ENCODE peak calls at places on chromosome 17, in six cellular contexts. One of them, this sample, is unnamed.

GRCh38 chr17:18378205-18378505 is 577 bp downstream of the EVPLL start:
- DNase-seq in ovary: no peak
- DNase-seq in lung: no peak
- DNase-seq in esophagus squamous epithelium: no peak
- DNase-seq in PC-3: no peak
- DNase-seq in neural progenitor cell: no peak
- DNase-seq in this sample: no peak

GRCh38 chr17:48412841-48413240 is 17.2 kb downstream of the SKAP1 start:
- DNase-seq in ovary: no peak
- DNase-seq in lung: no peak
- DNase-seq in esophagus squamous epithelium: no peak
- DNase-seq in PC-3: no peak
- DNase-seq in neural progenitor cell: no peak
- DNase-seq in this sample: no peak

GRCh38 chr17:45719335-45720071 is 64.6 kb upstream of the CRHR1 start:
- DNase-seq in ovary: no peak
- DNase-seq in lung: no peak
- DNase-seq in esophagus squamous epithelium: no peak
- DNase-seq in PC-3: peak; percentile 97
- DNase-seq in neural progenitor cell: peak; percentile 54
- DNase-seq in this sample: no peak

GRCh38 chr17:36198831-36199465 is 2.4 kb upstream of the CCL3L1 start:
- DNase-seq in ovary: no peak
- DNase-seq in lung: no peak
- DNase-seq in esophagus squamous epithelium: no peak
- DNase-seq in PC-3: no peak
- DNase-seq in neural progenitor cell: no peak
- DNase-seq in this sample: no peak

GRCh38 chr17:49576121-49576905 is 642 bp downstream of the NXPH3 start:
- DNase-seq in ovary: peak; percentile 67
- DNase-seq in lung: no peak
- DNase-seq in esophagus squamous epithelium: no peak
- DNase-seq in PC-3: peak; percentile 36
- DNase-seq in neural progenitor cell: peak; percentile 85
- DNase-seq in this sample: no peak

GRCh38 chr17:76872221-76872873 is 4.1 kb downstream of the MGAT5B start:
- DNase-seq in ovary: no peak
- DNase-seq in lung: no peak
- DNase-seq in esophagus squamous epithelium: no peak
- DNase-seq in PC-3: peak; percentile 98
- DNase-seq in neural progenitor cell: no peak
- DNase-seq in this sample: no peak

GRCh38 chr17:44348234-44348987 is 3.3 kb downstream of the GRN start:
- DNase-seq in ovary: no peak
- DNase-seq in lung: no peak
- DNase-seq in esophagus squamous epithelium: no peak
- DNase-seq in PC-3: no peak
- DNase-seq in neural progenitor cell: no peak
- DNase-seq in this sample: peak; percentile 72

GRCh38 chr17:48571024-48571818 is 6.9 kb downstream of the HOXB4 start:
- DNase-seq in ovary: no peak
- DNase-seq in lung: no peak
- DNase-seq in esophagus squamous epithelium: no peak
- DNase-seq in PC-3: no peak
- DNase-seq in neural progenitor cell: no peak
- DNase-seq in this sample: no peak

GRCh38 chr17:50841949-50842354 is 6.6 kb downstream of the WFIKKN2 start:
- DNase-seq in ovary: peak; percentile 85
- DNase-seq in lung: peak; percentile 59
- DNase-seq in esophagus squamous epithelium: no peak
- DNase-seq in PC-3: peak; percentile 88
- DNase-seq in neural progenitor cell: peak; percentile 81
- DNase-seq in this sample: peak; percentile 72

GRCh38 chr17:18166894-18167293 is 16.7 kb upstream of the ALKBH5 start:
- DNase-seq in ovary: no peak
- DNase-seq in lung: no peak
- DNase-seq in esophagus squamous epithelium: no peak
- DNase-seq in PC-3: peak; percentile 45
- DNase-seq in neural progenitor cell: no peak
- DNase-seq in this sample: no peak

GRCh38 chr17:6713130-6713917 is at the start of gene SLC13A5:
- DNase-seq in ovary: peak; percentile 54
- DNase-seq in lung: no peak
- DNase-seq in esophagus squamous epithelium: no peak
- DNase-seq in PC-3: no peak
- DNase-seq in neural progenitor cell: peak; percentile 93
- DNase-seq in this sample: peak; percentile 5

GRCh38 chr17:8451937-8452614 is 16.4 kb downstream of the NDEL1 start:
- DNase-seq in ovary: no peak
- DNase-seq in lung: no peak
- DNase-seq in esophagus squamous epithelium: no peak
- DNase-seq in PC-3: no peak
- DNase-seq in neural progenitor cell: no peak
- DNase-seq in this sample: no peak

GRCh38 chr17:47318197-47318918 is 5.4 kb upstream of the EFCAB13 start:
- DNase-seq in ovary: no peak
- DNase-seq in lung: no peak
- DNase-seq in esophagus squamous epithelium: no peak
- DNase-seq in PC-3: no peak
- DNase-seq in neural progenitor cell: no peak
- DNase-seq in this sample: no peak

GRCh38 chr17:35731239-35731931 is at the start of gene RASL10B:
- DNase-seq in ovary: peak; percentile 75
- DNase-seq in lung: no peak
- DNase-seq in esophagus squamous epithelium: no peak
- DNase-seq in PC-3: no peak
- DNase-seq in neural progenitor cell: peak; percentile 85
- DNase-seq in this sample: peak; percentile 60

GRCh38 chr17:45743626-45744326 is 40.3 kb upstream of the CRHR1 start:
- DNase-seq in ovary: no peak
- DNase-seq in lung: no peak
- DNase-seq in esophagus squamous epithelium: no peak
- DNase-seq in PC-3: no peak
- DNase-seq in neural progenitor cell: no peak
- DNase-seq in this sample: no peak

GRCh38 chr17:28372945-28373274 is 1.4 kb downstream of the SARM1 start:
- DNase-seq in ovary: no peak
- DNase-seq in lung: no peak
- DNase-seq in esophagus squamous epithelium: no peak
- DNase-seq in PC-3: no peak
- DNase-seq in neural progenitor cell: no peak
- DNase-seq in this sample: no peak

GRCh38 chr17:19718041-19718612 is 1.7 kb upstream of the SLC47A2 start:
- DNase-seq in ovary: no peak
- DNase-seq in lung: no peak
- DNase-seq in esophagus squamous epithelium: no peak
- DNase-seq in PC-3: no peak
- DNase-seq in neural progenitor cell: peak; percentile 42
- DNase-seq in this sample: no peak

GRCh38 chr17:19719365-19720209 is 3.2 kb upstream of the SLC47A2 start:
- DNase-seq in ovary: no peak
- DNase-seq in lung: no peak
- DNase-seq in esophagus squamous epithelium: no peak
- DNase-seq in PC-3: peak; percentile 91
- DNase-seq in neural progenitor cell: no peak
- DNase-seq in this sample: no peak

GRCh38 chr17:19720210-19720475 is 3.8 kb upstream of the SLC47A2 start:
- DNase-seq in ovary: no peak
- DNase-seq in lung: no peak
- DNase-seq in esophagus squamous epithelium: no peak
- DNase-seq in PC-3: no peak
- DNase-seq in neural progenitor cell: no peak
- DNase-seq in this sample: no peak

GRCh38 chr17:19717411-19717908 is 1.1 kb upstream of the SLC47A2 start:
- DNase-seq in ovary: no peak
- DNase-seq in lung: no peak
- DNase-seq in esophagus squamous epithelium: no peak
- DNase-seq in PC-3: no peak
- DNase-seq in neural progenitor cell: no peak
- DNase-seq in this sample: no peak

DNA sequence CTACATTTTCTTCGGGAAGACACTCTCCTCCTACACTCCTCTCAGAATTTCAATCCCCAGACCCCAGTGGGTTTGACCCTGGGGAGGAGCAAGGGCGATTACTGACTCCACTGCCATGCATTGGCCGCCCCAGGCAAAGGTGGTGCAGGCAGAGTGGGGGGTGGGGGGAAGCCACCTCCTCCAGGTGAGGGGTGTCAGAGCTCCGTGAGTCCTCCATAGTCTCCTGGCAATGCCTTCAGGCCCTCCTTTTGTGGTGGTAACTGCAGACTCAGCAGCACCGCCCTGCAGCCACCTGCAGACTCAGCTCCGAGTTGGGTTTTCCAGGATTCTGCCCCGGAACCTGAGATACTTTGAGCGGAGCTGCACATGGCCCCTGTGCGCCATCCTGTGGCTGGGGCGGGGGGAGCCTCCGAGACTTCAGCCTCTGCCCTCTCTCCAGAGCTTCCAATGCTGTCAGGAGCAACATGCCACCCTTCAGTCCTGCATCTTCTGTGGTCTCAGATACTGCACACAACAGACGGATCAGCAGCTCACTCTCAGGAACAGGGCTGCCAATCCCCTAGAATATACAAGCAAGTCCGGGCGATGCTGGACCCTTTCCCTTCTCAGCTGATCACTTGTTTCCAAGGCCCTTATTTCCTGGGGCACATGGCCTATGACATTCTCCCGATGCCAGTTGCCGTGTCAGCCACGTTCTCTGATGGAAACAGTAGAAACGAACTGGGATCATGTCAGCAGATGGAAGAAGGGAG is 2.4 kb upstream of the SLC47A2 start:
- DNase-seq in ovary: no peak
- DNase-seq in lung: no peak
- DNase-seq in esophagus squamous epithelium: no peak
- DNase-seq in PC-3: peak; percentile 53
- DNase-seq in neural progenitor cell: no peak
- DNase-seq in this sample: no peak
- H3K4me1 ChIP-seq in ovary: peaks cover 9% of the 10 kb centered on the region
- H3K4me1 ChIP-seq in lung: no peaks in the 10 kb centered on the region
- H3K4me1 ChIP-seq in esophagus squamous epithelium: peaks cover 43% of the 10 kb centered on the region
- H3K4me1 ChIP-seq in PC-3: peaks cover 27% of the 10 kb centered on the region
- H3K4me1 ChIP-seq in neural progenitor cell: peaks cover 25% of the 10 kb centered on the region
- H3K4me1 ChIP-seq in this sample: peaks cover 10% of the 10 kb centered on the region

GRCh38 chr17:19781488-19782458 is 33.7 kb upstream of the ALDH3A1 start:
- DNase-seq in ovary: no peak
- DNase-seq in lung: no peak
- DNase-seq in esophagus squamous epithelium: no peak
- DNase-seq in PC-3: peak; percentile 25
- DNase-seq in neural progenitor cell: no peak
- DNase-seq in this sample: no peak

GRCh38 chr17:19787733-19788357 is 39.7 kb upstream of the ALDH3A1 start:
- DNase-seq in ovary: no peak
- DNase-seq in lung: no peak
- DNase-seq in esophagus squamous epithelium: no peak
- DNase-seq in PC-3: no peak
- DNase-seq in neural progenitor cell: no peak
- DNase-seq in this sample: no peak

GRCh38 chr17:19780846-19781245 is 32.7 kb upstream of the ALDH3A1 start:
- DNase-seq in ovary: no peak
- DNase-seq in lung: no peak
- DNase-seq in esophagus squamous epithelium: no peak
- DNase-seq in PC-3: no peak
- DNase-seq in neural progenitor cell: no peak
- DNase-seq in this sample: no peak

GRCh38 chr17:19785854-19786253 is 37.8 kb upstream of the ALDH3A1 start:
- DNase-seq in ovary: no peak
- DNase-seq in lung: no peak
- DNase-seq in esophagus squamous epithelium: no peak
- DNase-seq in PC-3: peak; percentile 28
- DNase-seq in neural progenitor cell: no peak
- DNase-seq in this sample: no peak
- H3K4me1 ChIP-seq in ovary: peaks cover 2% of the 10 kb centered on the region
- H3K4me1 ChIP-seq in lung: no peaks in the 10 kb centered on the region
- H3K4me1 ChIP-seq in esophagus squamous epithelium: peaks cover 16% of the 10 kb centered on the region
- H3K4me1 ChIP-seq in PC-3: no peaks in the 10 kb centered on the region
- H3K4me1 ChIP-seq in neural progenitor cell: no peaks in the 10 kb centered on the region
- H3K4me1 ChIP-seq in this sample: no peaks in the 10 kb centered on the region

DNA sequence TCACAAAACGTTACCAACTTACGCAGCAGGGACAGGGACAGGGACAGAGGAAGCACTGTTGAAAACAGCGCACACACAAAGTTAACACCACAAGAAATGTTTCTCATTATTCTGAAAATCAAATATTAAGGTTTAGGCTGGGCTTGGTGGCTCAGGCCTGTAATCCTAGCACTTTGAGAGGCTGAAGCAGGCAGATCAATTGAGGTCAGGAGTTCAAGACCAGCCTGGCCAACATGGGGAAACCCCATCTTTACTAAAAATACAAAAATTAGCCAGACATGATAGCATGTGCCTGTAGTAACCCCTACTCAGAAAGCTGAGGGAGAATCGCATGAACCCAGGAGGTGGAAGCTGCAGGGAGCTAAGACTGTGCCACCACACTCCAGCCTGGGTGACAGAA is 4.2 kb downstream of the CYTH1 start:
- DNase-seq in ovary: no peak
- DNase-seq in lung: no peak
- DNase-seq in esophagus squamous epithelium: no peak
- DNase-seq in PC-3: no peak
- DNase-seq in neural progenitor cell: no peak
- DNase-seq in this sample: no peak
- H3K4me1 ChIP-seq in ovary: peaks cover 3% of the 10 kb centered on the region
- H3K4me1 ChIP-seq in lung: peaks cover 9% of the 10 kb centered on the region
- H3K4me1 ChIP-seq in esophagus squamous epithelium: peaks cover 44% of the 10 kb centered on the region
- H3K4me1 ChIP-seq in PC-3: peaks cover 13% of the 10 kb centered on the region
- H3K4me1 ChIP-seq in neural progenitor cell: peaks cover 12% of the 10 kb centered on the region
- H3K4me1 ChIP-seq in this sample: no peaks in the 10 kb centered on the region

GRCh38 chr17:77877674-77878355 is 80.7 kb upstream of the TNRC6C start:
- DNase-seq in ovary: no peak
- DNase-seq in lung: no peak
- DNase-seq in esophagus squamous epithelium: no peak
- DNase-seq in PC-3: no peak
- DNase-seq in neural progenitor cell: no peak
- DNase-seq in this sample: no peak
- H3K4me1 ChIP-seq in ovary: no peaks in the 10 kb centered on the region
- H3K4me1 ChIP-seq in lung: no peaks in the 10 kb centered on the region
- H3K4me1 ChIP-seq in esophagus squamous epithelium: peaks cover 21% of the 10 kb centered on the region
- H3K4me1 ChIP-seq in PC-3: no peaks in the 10 kb centered on the region
- H3K4me1 ChIP-seq in neural progenitor cell: peaks cover 22% of the 10 kb centered on the region
- H3K4me1 ChIP-seq in this sample: no peaks in the 10 kb centered on the region

DNA sequence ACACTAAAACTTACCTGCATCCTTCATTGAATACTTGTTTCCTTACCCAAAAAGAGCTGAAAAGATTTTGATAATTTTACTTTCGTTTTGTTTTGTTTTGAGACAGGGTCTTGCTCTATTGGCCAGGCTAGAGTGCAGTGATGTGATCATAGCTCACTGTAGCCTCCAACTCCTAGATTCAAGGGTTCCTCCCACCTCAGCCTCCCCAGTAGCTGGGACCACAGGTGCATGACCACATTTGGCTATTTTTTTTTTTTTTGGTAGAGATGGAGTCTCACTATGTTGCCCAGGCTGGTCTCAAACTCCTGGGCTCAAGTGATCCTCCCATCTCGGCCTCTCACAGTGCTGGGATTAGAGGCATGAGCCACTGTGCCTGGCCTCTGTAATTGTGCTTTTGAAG is 10.0 kb upstream of the TCAP start:
- DNase-seq in ovary: no peak
- DNase-seq in lung: no peak
- DNase-seq in esophagus squamous epithelium: no peak
- DNase-seq in PC-3: no peak
- DNase-seq in neural progenitor cell: no peak
- DNase-seq in this sample: no peak
- H3K4me1 ChIP-seq in ovary: peaks cover 11% of the 10 kb centered on the region
- H3K4me1 ChIP-seq in lung: no peaks in the 10 kb centered on the region
- H3K4me1 ChIP-seq in esophagus squamous epithelium: peaks cover 19% of the 10 kb centered on the region
- H3K4me1 ChIP-seq in PC-3: no peaks in the 10 kb centered on the region
- H3K4me1 ChIP-seq in neural progenitor cell: peaks cover 29% of the 10 kb centered on the region
- H3K4me1 ChIP-seq in this sample: peaks cover 57% of the 10 kb centered on the region

GRCh38 chr17:82035488-82035887 is 2.0 kb downstream of the DCXR start:
- DNase-seq in ovary: no peak
- DNase-seq in lung: no peak
- DNase-seq in esophagus squamous epithelium: no peak
- DNase-seq in PC-3: no peak
- DNase-seq in neural progenitor cell: no peak
- DNase-seq in this sample: no peak
- H3K4me1 ChIP-seq in ovary: peaks cover 8% of the 10 kb centered on the region
- H3K4me1 ChIP-seq in lung: no peaks in the 10 kb centered on the region
- H3K4me1 ChIP-seq in esophagus squamous epithelium: peaks cover 29% of the 10 kb centered on the region
- H3K4me1 ChIP-seq in PC-3: peaks cover 25% of the 10 kb centered on the region
- H3K4me1 ChIP-seq in neural progenitor cell: peaks cover 15% of the 10 kb centered on the region
- H3K4me1 ChIP-seq in this sample: peaks cover 31% of the 10 kb centered on the region

This sample was measured in right atrium auricular region.